ENCODE peak calls at places on chromosome 7, in nine cellular contexts. Y is aorta, D is endodermal cell, Q is ascending aorta, N is right lobe of liver, H is A549, I is spleen, L is OCI-LY7, V is GM23248. U is an unnamed sample. For H3K4me1 and H3K9me3, the result is how much of the 10 kb centered on the place peaks cover.

GRCh38 chr7:66344166-66344565 is 139.0 kb downstream of the TPST1 start:
- DNase-seq in Y (no peak), D (no peak), Q (no peak), N (no peak), H (no peak), I (no peak), L (no peak), V (peak), U (peak)

GRCh38 chr7:82694020-82694419 is 250.4 kb upstream of the CACNA2D1 start:
- DNase-seq in Y (no peak), D (no peak), Q (no peak), N (no peak), H (no peak), I (no peak), L (no peak), V (peak), U (no peak)

GRCh38 chr7:105612806-105613205 is 31.5 kb upstream of the EFCAB10 start:
- DNase-seq in Y (no peak), D (no peak), Q (no peak), N (no peak), H (no peak), I (no peak), L (no peak), V (no peak), U (no peak)

GRCh38 chr7:63105978-63106377 is 892.7 kb upstream of the ZNF722 start:
- DNase-seq in Y (no peak), D (no peak), Q (no peak), N (no peak), H (no peak), I (no peak), L (no peak), V (no peak), U (no peak)

GRCh38 chr7:38929460-38930171 is 20.6 kb upstream of the VPS41 start:
- DNase-seq in Y (no peak), D (no peak), Q (no peak), N (no peak), H (no peak), I (no peak), L (no peak), V (no peak), U (no peak)

GRCh38 chr7:24795407-24795767 is 38.1 kb upstream of the GSDME start:
- DNase-seq in Y (no peak), D (no peak), Q (no peak), N (no peak), H (no peak), I (no peak), L (no peak), V (no peak), U (no peak)

GRCh38 chr7:95322874-95323273 is 1.5 kb downstream of the PON1 start:
- DNase-seq in Y (no peak), D (no peak), Q (no peak), N (no peak), H (no peak), I (no peak), L (no peak), V (peak), U (no peak)

GRCh38 chr7:42911482-42912447 is at the start of gene C7orf25:
- DNase-seq in Y (peak), D (peak), Q (peak), N (peak), H (peak), I (peak), L (peak), V (peak), U (peak)

GRCh38 chr7:80918909-80919721 is at the start of gene SEMA3C:
- DNase-seq in Y (peak), D (peak), Q (peak), N (peak), H (peak), I (peak), L (no peak), V (peak), U (peak)

GRCh38 chr7:30688718-30689221 is 6.5 kb upstream of the CRHR2 start:
- DNase-seq in Y (no peak), D (peak), Q (no peak), N (no peak), H (no peak), I (no peak), L (no peak), V (no peak), U (no peak)

DNA sequence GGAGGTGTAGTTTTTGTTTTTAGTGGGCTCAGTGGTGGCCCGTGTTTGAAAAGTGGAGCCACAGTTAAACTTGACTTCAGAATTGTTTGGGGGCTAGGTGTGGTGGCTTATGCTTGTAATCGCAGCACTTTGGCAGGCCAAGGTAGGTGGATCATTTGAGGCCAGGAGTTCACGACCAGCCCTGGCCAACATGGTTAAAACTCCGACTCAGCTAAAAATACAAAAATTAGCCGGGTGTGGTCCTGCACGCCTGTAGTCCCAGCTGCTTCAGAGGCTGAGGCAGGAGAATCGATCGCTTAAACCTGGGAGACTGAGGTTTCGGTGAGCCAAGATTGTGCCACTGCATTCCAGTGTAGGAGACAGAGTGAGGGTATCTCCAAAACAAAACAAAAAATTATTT is 1.8 kb downstream of the CCT6A start:
- DNase-seq in Y (no peak), D (no peak), Q (no peak), N (no peak), H (no peak), I (peak), L (no peak), V (no peak), U (no peak)
- H3K4me3 ChIP-seq in Y (no peak), D (peak), Q (peak), N (no peak), H (peak), I (no peak), L (peak), V (peak), U (peak)

GRCh38 chr7:55046582-55047347 is 27.9 kb downstream of the EGFR start:
- DNase-seq in Y (no peak), D (no peak), Q (no peak), N (no peak), H (no peak), I (no peak), L (no peak), V (no peak), U (no peak)
- H3K4me1 ChIP-seq in Y (under half), D (under half), Q (under half), N (under half), H (half or more), I (under half), L (under half), V (under half), U (under half)

GRCh38 chr7:41758321-41758720 is 55.4 kb upstream of the INHBA start:
- DNase-seq in Y (no peak), D (no peak), Q (no peak), N (no peak), H (no peak), I (no peak), L (no peak), V (no peak), U (peak)
- H3K9me3 ChIP-seq in Y (under half), D (half or more), Q (under half), N (under half), H (under half), I (under half), L (under half), V (under half), U (under half)

GRCh38 chr7:143283344-143283743 is 1.4 kb upstream of the TMEM139 start:
- DNase-seq in Y (no peak), D (no peak), Q (no peak), N (no peak), H (no peak), I (no peak), L (peak), V (no peak), U (no peak)
- H3K4me3 ChIP-seq in Y (no peak), D (no peak), Q (no peak), N (no peak), H (no peak), I (no peak), L (peak), V (no peak), U (no peak)

GRCh38 chr7:20296444-20296843 is 34.3 kb upstream of the ITGB8 start:
- DNase-seq in Y (no peak), D (no peak), Q (no peak), N (no peak), H (no peak), I (no peak), L (no peak), V (no peak), U (no peak)
- H3K4me1 ChIP-seq in Y (under half), D (under half), Q (under half), N (under half), H (under half), I (under half), L (under half), V (under half), U (under half)

DNA sequence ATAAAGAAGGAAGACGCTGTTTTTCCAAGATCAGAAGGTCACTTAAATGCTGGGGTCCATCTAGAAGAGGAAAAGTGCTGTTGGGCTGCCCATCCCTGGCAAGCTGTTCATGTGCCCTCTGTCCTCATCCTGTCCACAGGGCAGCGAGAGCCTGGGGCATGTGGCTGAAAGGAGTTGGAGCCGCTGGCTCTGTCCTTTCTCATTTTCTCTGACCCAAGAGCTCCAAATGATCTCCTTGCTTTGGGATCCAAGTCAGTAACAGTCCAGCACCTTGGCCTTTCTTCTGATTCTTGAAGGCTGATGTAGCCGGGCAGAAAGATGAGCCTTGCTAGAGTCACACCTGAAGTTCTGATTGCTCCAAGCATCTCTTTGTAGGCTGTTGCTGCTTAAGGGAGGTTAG is 44.4 kb downstream of the SPDYE5 start:
- DNase-seq in Y (peak), D (no peak), Q (no peak), N (no peak), H (no peak), I (no peak), L (no peak), V (no peak), U (no peak)
- H3K9me3 ChIP-seq in Y (under half), D (under half), Q (under half), N (under half), H (under half), I (under half), L (under half), V (under half), U (under half)

GRCh38 chr7:25893436-25893835 is 258.6 kb upstream of the NFE2L3 start:
- DNase-seq in Y (no peak), D (no peak), Q (no peak), N (no peak), H (no peak), I (no peak), L (peak), V (peak), U (no peak)
- H3K4me3 ChIP-seq in Y (no peak), D (no peak), Q (peak), N (no peak), H (peak), I (no peak), L (peak), V (peak), U (peak)

GRCh38 chr7:47938574-47939165 is 9.6 kb downstream of the PKD1L1 start:
- DNase-seq in Y (no peak), D (peak), Q (no peak), N (no peak), H (no peak), I (peak), L (peak), V (no peak), U (no peak)

GRCh38 chr7:47935336-47935735 is 12.9 kb downstream of the PKD1L1 start:
- DNase-seq in Y (peak), D (no peak), Q (no peak), N (no peak), H (no peak), I (no peak), L (no peak), V (no peak), U (no peak)

GRCh38 chr7:47937711-47938573 is 10.3 kb downstream of the PKD1L1 start:
- DNase-seq in Y (no peak), D (peak), Q (no peak), N (no peak), H (no peak), I (no peak), L (peak), V (no peak), U (no peak)

GRCh38 chr7:47936323-47936722 is 11.9 kb downstream of the PKD1L1 start:
- DNase-seq in Y (peak), D (no peak), Q (no peak), N (no peak), H (no peak), I (no peak), L (no peak), V (no peak), U (no peak)

DNA sequence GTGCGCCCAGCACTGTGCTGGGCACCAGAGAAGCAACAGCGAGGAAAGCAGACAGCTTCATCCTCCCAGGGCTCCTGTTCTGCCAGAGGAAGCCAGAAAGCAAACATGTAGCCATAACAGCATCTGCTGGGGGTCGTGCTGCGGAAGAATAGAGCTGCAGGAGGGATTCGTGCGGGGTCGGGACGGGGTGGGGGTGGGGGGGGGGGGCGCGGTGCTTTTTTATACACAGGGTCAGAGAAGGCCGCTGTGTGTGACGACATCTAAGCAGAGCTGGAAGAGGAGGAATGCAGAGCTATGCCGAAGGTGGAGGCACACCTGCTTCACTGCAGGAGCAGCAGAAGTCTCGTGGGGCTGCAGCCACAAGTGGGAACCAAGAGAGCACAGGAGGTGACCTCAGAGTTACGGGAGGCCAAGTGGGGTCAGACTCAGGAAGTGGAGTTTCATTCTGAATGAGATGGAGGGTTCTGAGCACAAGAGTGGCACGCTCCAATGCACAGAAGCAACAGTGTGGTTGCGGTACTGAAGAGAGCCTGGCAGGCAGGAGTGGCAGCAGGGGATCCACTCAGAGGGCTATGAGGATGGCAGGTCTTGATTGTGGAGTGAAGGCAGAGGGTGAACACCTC is 11.1 kb downstream of the PKD1L1 start:
- DNase-seq in Y (peak), D (no peak), Q (no peak), N (no peak), H (no peak), I (peak), L (peak), V (no peak), U (no peak)
- H3K4me1 ChIP-seq in Y (under half), D (under half), Q (under half), N (under half), H (under half), I (under half), L (under half), V (under half), U (under half)

U was measured in adipocyte.